ENCODE peak calls at places on chromosomes 3 and 15, in eight cellular contexts. I, G, P, S, T, Z, H and E are unnamed samples.

GRCh38 chr3:194740859-194741486 is 55.3 kb downstream of the FAM43A start:
- DNase-seq in I (peak), H (no peak), G (no peak), T (peak), P (peak), Z (no peak), S (no peak), E (no peak)

GRCh38 chr3:64368163-64369025 is 143.1 kb upstream of the PRICKLE2 start:
- DNase-seq in H (no peak), T (no peak), Z (no peak), S (peak), G (no peak), P (no peak), I (no peak), E (no peak)

GRCh38 chr15:100727291-100727851 is 125.0 kb downstream of the ASB7 start:
- DNase-seq in H (no peak), P (no peak), T (no peak), G (no peak), I (no peak), Z (no peak), S (no peak), E (no peak)

GRCh38 chr3:17747184-17747889 is 4.9 kb upstream of the TBC1D5 start:
- DNase-seq in P (peak), G (no peak), H (no peak), Z (peak), S (no peak), T (no peak), I (no peak), E (no peak)

GRCh38 chr15:60115579-60116415 is 111.7 kb downstream of the FOXB1 start:
- DNase-seq in H (no peak), T (peak), G (no peak), Z (no peak), S (no peak), I (no peak), P (peak), E (no peak)

GRCh38 chr15:33623010-33623409 is 312.2 kb downstream of the RYR3 start:
- DNase-seq in P (no peak), Z (no peak), I (no peak), S (no peak), H (no peak), G (no peak), T (no peak), E (no peak)

GRCh38 chr3:184691397-184692131 is 20.3 kb downstream of the MAGEF1 start:
- DNase-seq in S (peak), I (no peak), H (no peak), G (no peak), P (no peak), T (no peak), Z (peak), E (no peak)

GRCh38 chr3:45218578-45219390 is 7.3 kb downstream of the TMEM158 start:
- DNase-seq in T (peak), G (no peak), I (no peak), H (no peak), P (no peak), S (peak), Z (no peak), E (no peak)

GRCh38 chr3:128634075-128634611 is 16.5 kb downstream of the RPN1 start:
- DNase-seq in Z (no peak), P (no peak), I (no peak), S (no peak), T (no peak), G (no peak), H (no peak), E (no peak)

GRCh38 chr3:46918634-46919033 is 41.1 kb downstream of the PTH1R start:
- DNase-seq in P (no peak), T (no peak), I (no peak), G (no peak), Z (no peak), H (no peak), S (no peak), E (no peak)

GRCh38 chr15:82677720-82678323 is 30.7 kb upstream of the CPEB1 start:
- DNase-seq in T (no peak), Z (no peak), H (no peak), P (no peak), G (no peak), I (no peak), S (no peak), E (no peak)

GRCh38 chr3:194364652-194365434 is 4.7 kb downstream of the LRRC15 start:
- DNase-seq in I (peak), P (no peak), S (peak), T (peak), H (no peak), G (no peak), Z (no peak), E (no peak)

GRCh38 chr3:96863129-96863740 is 48.8 kb downstream of the EPHA6 start:
- DNase-seq in Z (no peak), S (peak), G (no peak), H (no peak), T (no peak), I (peak), P (no peak), E (no peak)

GRCh38 chr3:72187131-72187530 is 402.2 kb upstream of the PROK2 start:
- DNase-seq in Z (no peak), H (no peak), P (peak), G (no peak), I (peak), S (no peak), T (no peak), E (no peak)

GRCh38 chr3:109050591-109051167 is 67.3 kb downstream of the MORC1 start:
- DNase-seq in Z (peak), S (peak), H (no peak), G (no peak), I (peak), P (peak), T (peak), E (no peak)

GRCh38 chr3:194667363-194667762 is 4.6 kb downstream of the LSG1 start:
- DNase-seq in P (no peak), S (no peak), I (peak), Z (no peak), G (no peak), T (no peak), H (no peak), E (no peak)

GRCh38 chr15:40878785-40879184 is 4.8 kb upstream of the RHOV start:
- DNase-seq in H (no peak), G (no peak), Z (no peak), T (peak), I (peak), S (no peak), P (peak), E (no peak)

GRCh38 chr15:88624156-88624970 is 3.2 kb downstream of the AEN start:
- DNase-seq in P (peak), S (peak), T (no peak), G (peak), Z (peak), I (peak), H (no peak), E (no peak)

GRCh38 chr3:184874709-184875644 is 63.0 kb downstream of the VPS8 start:
- DNase-seq in T (peak), Z (peak), G (no peak), H (no peak), S (peak), I (peak), P (peak), E (no peak)

GRCh38 chr3:127073931-127074820 is 91.3 kb downstream of the PLXNA1 start:
- DNase-seq in S (peak), I (no peak), H (no peak), P (no peak), Z (no peak), T (no peak), G (no peak), E (no peak)

GRCh38 chr3:188082040-188082439 is 71.9 kb upstream of the LPP start:
- DNase-seq in Z (no peak), I (no peak), S (peak), G (no peak), H (no peak), P (no peak), T (no peak), E (no peak)

GRCh38 chr3:126078866-126079265 is 5.1 kb downstream of the SLC41A3 start:
- DNase-seq in S (no peak), Z (no peak), T (no peak), H (no peak), I (no peak), P (no peak), G (no peak), E (no peak)